ENCODE peak calls at places on chromosomes 3 and 15, in six cellular contexts. P is AG10803, M is adrenal gland, I is epithelial cell of esophagus, U is A673, K is astrocyte. C is an unnamed sample.
A peak's percentile ranks its signal among the peaks of the same experiment; 100 is the strongest.

GRCh38 chr3:190617185-190617584 is 103.3 kb downstream of the IL1RAP start:
- DNase-seq in M (no peak), K (no peak), I (peak; percentile 20), U (no peak), P (no peak), C (no peak)

GRCh38 chr3:13451301-13451673 is 28.8 kb upstream of the HDAC11 start:
- DNase-seq in U (no peak), M (no peak), K (peak; percentile 33), I (peak; percentile 67), P (no peak), C (no peak)

GRCh38 chr3:170896781-170897180 is 11.7 kb downstream of the EIF5A2 start:
- DNase-seq in M (no peak), I (no peak), P (no peak), U (no peak), K (no peak), C (no peak)

GRCh38 chr3:4401441-4401840 is 65.6 kb downstream of the SUMF1 start:
- DNase-seq in M (no peak), I (no peak), P (no peak), K (no peak), U (no peak), C (no peak)

GRCh38 chr3:129025108-129025507 is 24.0 kb downstream of the EFCC1 start:
- DNase-seq in K (no peak), U (no peak), P (no peak), I (no peak), M (no peak), C (no peak)

GRCh38 chr3:104438761-104439160 is 927.9 kb upstream of the ALCAM start:
- DNase-seq in K (no peak), P (no peak), U (no peak), M (no peak), I (no peak), C (no peak)

GRCh38 chr3:188664795-188665194 is 507.0 kb upstream of the TPRG1 start:
- DNase-seq in I (peak; percentile 51), K (no peak), P (no peak), U (peak; percentile 44), M (no peak), C (no peak)

GRCh38 chr3:14816359-14816758 is 2.4 kb upstream of the FGD5 start:
- DNase-seq in K (no peak), I (no peak), P (no peak), M (no peak), U (no peak), C (no peak)

GRCh38 chr15:101504866-101505609 is 15.5 kb upstream of the PCSK6 start:
- DNase-seq in I (no peak), P (peak; percentile 25), M (no peak), U (no peak), K (no peak), C (peak; percentile 74)

GRCh38 chr15:73378089-73378488 is 9.3 kb upstream of the HCN4 start:
- DNase-seq in P (no peak), U (no peak), M (no peak), K (no peak), I (no peak), C (no peak)

GRCh38 chr15:99344639-99345038 is 93.4 kb downstream of the LRRC28 start:
- DNase-seq in U (no peak), I (no peak), P (no peak), M (no peak), K (no peak), C (no peak)

GRCh38 chr3:48532974-48533337 is 23.6 kb downstream of the PFKFB4 start:
- DNase-seq in M (no peak), P (no peak), K (no peak), I (no peak), U (no peak), C (no peak)

GRCh38 chr15:50058231-50058630 is 60.8 kb downstream of the ATP8B4 start:
- DNase-seq in M (no peak), P (no peak), U (no peak), I (no peak), K (peak; percentile 64), C (peak; percentile 88)

GRCh38 chr15:83398591-83398990 is 48.5 kb upstream of the SH3GL3 start:
- DNase-seq in I (peak; percentile 63), K (peak; percentile 66), M (no peak), P (peak; percentile 76), U (peak; percentile 11), C (peak; percentile 3)

GRCh38 chr15:82805994-82806406 is at the start of gene FSD2:
- DNase-seq in M (no peak), U (no peak), P (no peak), K (no peak), I (no peak), C (no peak)

GRCh38 chr3:143601738-143602480 is 246.4 kb downstream of the SLC9A9 start:
- DNase-seq in K (peak; percentile 48), P (peak; percentile 27), I (peak; percentile 93), M (no peak), U (peak; percentile 59), C (peak; percentile 70)

GRCh38 chr3:30408105-30408557 is 198.3 kb upstream of the TGFBR2 start:
- DNase-seq in P (no peak), M (no peak), I (peak; percentile 21), U (no peak), K (peak; percentile 30), C (no peak)

GRCh38 chr3:170531054-170531453 is 54.8 kb downstream of the SLC7A14 start:
- DNase-seq in M (no peak), I (peak; percentile 13), P (no peak), U (no peak), K (no peak), C (no peak)

GRCh38 chr15:29124581-29125381 is 144.8 kb downstream of the NSMCE3 start:
- DNase-seq in P (no peak), I (no peak), M (no peak), K (peak; percentile 68), U (no peak), C (no peak)

DNA sequence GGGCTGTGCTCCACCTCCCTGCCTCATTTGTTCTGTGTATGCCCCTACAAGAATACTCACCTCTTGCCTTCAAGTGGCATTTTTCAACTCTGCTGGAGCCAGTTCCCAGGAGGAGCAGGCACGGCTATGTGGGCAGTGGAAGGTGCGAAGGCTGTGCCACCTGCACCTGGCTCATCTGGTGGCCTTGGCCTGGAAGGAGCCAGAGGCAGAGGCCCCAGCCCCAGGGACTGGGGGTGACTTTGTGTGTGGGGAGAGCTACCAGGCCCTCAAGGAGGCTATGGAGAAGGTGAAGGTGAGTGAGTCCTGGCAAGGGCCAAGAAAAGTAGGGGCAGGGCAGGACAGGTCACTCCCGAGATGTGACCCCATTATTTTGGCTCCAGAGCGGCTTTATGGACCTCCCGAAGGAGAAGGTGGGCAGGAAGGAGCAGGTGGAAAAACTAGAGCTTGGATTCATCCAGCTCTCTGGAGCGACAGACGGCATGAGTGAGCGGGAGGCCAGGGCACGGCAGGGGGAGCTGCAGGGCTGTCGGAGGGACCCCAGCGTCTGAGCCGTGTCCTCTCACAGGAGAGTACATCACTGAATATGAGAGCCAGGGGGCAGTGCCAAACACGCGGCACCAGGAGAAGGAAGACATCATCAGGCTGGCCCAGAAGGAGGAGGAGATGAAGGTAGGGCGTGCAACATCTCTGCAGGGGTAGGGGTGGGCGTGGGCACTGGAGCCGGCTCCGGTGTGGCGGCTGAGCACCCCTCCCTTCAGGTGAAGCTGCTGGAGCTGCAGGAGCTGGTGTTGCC is 57.3 kb upstream of the UBE2Q2 start:
- DNase-seq in U (peak; percentile 72), I (no peak), K (no peak), M (no peak), P (no peak), C (peak; percentile 7)
- H3K4me3 ChIP-seq in U (no peak overlapping the region), I (no peak overlapping the region), K (no peak overlapping the region), M (no peak overlapping the region), P (no peak overlapping the region), C (no peak overlapping the region)

GRCh38 chr15:79632457-79632856 is 200.3 kb downstream of the MINAR1 start:
- DNase-seq in I (no peak), K (no peak), U (no peak), P (no peak), M (no peak), C (no peak)
- TF ChIP-seq CTCF in I (no peak), K (no peak), U (no peak), P (no peak), M (no peak), C (no peak)

GRCh38 chr3:125110016-125110875 is 54.4 kb upstream of the HEG1 start:
- DNase-seq in M (no peak), I (peak; percentile 76), U (no peak), P (peak; percentile 95), K (peak; percentile 99), C (peak; percentile 99)

GRCh38 chr3:125109541-125109925 is 53.7 kb upstream of the HEG1 start:
- DNase-seq in M (no peak), P (no peak), U (no peak), K (no peak), I (no peak), C (peak; percentile 37)

GRCh38 chr3:125108833-125109540 is 53.2 kb upstream of the HEG1 start:
- DNase-seq in P (no peak), M (no peak), I (no peak), K (no peak), U (no peak), C (peak; percentile 38)

GRCh38 chr3:125112981-125113380 is 57.2 kb upstream of the HEG1 start:
- DNase-seq in K (no peak), I (no peak), P (no peak), U (no peak), M (no peak), C (no peak)

DNA sequence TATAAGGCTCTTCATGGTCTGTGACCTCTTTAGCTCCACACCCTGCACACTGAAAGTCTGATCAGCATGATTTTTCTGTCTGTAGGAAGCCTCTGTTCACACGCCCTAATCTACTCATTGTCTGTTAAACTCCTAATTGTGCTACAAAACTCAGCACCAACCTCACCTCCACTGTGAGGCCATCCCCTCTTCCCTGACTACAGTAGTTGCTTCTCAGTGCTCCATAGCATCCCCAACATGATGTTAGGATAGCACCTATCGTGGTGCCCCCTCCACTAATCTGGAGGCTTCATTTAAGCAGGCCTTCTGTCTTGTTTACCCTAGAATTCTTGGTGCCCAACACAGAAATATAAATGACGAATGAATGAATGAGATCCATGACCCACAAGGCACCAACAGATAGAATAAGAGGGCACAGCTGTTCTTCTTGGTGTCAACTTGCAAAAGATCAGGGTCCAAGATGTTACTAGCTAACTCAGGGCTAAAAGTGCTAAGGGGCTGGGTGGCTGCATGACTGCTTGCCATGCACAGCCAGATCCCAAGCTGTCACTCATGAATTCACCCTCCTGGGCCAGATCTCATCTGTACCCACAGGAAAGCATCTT is 55.2 kb upstream of the HEG1 start:
- DNase-seq in P (no peak), K (no peak), I (no peak), U (no peak), M (no peak), C (no peak)
- H3K4me3 ChIP-seq in P (no peak overlapping the region), K (no peak overlapping the region), I (no peak overlapping the region), U (no peak overlapping the region), M (no peak overlapping the region), C (no peak overlapping the region)

DNA sequence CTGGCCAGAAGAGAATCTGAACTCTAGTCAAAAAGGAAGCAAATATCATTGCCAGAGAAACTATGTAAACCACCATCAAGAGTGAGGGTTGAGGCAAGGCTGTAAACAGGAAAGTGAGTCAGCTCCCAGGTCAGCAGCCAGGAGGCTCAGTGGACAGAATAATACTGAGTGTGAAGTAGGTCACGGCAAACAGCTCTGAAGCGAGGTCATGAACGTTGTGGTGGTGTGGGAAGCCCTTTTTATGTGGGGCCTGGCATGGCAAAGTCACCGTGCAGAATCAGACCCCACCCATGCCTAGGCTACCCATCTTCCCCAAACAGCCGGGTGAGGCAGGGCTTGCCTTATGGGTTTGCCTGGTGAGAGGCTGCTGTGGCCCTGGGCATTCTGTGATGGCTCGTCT is 43.9 kb downstream of the THBS1 start:
- DNase-seq in K (peak; percentile 92), M (peak; percentile 72), P (peak; percentile 92), U (no peak), I (peak; percentile 80), C (peak; percentile 94)
- TF ChIP-seq CTCF in K (no peak), M (peak; percentile 10), P (peak; percentile 39), U (no peak), I (no peak), C (no peak)

C was measured in fibroblast of villous mesenchyme.